ENCODE peak calls at places on chromosomes 2 and 18, in five cellular contexts. L, G, H, X and I are unnamed samples.
A peak's percentile ranks its signal among the peaks of the same experiment; 100 is the strongest.

GRCh38 chr2:231321021-231321420 is 74.5 kb upstream of the B3GNT7 start:
- DNase-seq in L (no peak), G (no peak), H (no peak), X (no peak), I (no peak)

GRCh38 chr2:18299423-18300212 is 260.8 kb downstream of the RDH14 start:
- DNase-seq in L (no peak), G (no peak), H (no peak), X (no peak), I (peak; percentile 71)

GRCh38 chr2:169716229-169716886 is 17.3 kb upstream of the KLHL23 start:
- DNase-seq in L (no peak), G (peak; percentile 84), H (no peak), X (peak; percentile 73), I (no peak)

GRCh38 chr2:15943378-15943851 is 3.1 kb downstream of the MYCN start:
- DNase-seq in L (peak; percentile 62), G (peak; percentile 14), H (no peak), X (peak; percentile 94), I (no peak)

GRCh38 chr2:239263937-239264837 is 136.6 kb downstream of the HDAC4 start:
- DNase-seq in L (no peak), G (no peak), H (no peak), X (no peak), I (no peak)

GRCh38 chr2:37896319-37896718 is 28.8 kb upstream of the RMDN2 start:
- DNase-seq in L (no peak), G (peak; percentile 18), H (no peak), X (peak; percentile 33), I (peak; percentile 56)

GRCh38 chr2:220528180-220528579 is 900.8 kb downstream of the SLC4A3 start:
- DNase-seq in L (no peak), G (no peak), H (no peak), X (no peak), I (no peak)

GRCh38 chr2:115796078-115796477 is 1353.6 kb downstream of the DPP10 start:
- DNase-seq in L (no peak), G (no peak), H (no peak), X (no peak), I (no peak)

GRCh38 chr18:54939375-54939917 is 19.8 kb downstream of the CCDC68 start:
- DNase-seq in L (no peak), G (peak; percentile 27), H (no peak), X (no peak), I (peak; percentile 33)

GRCh38 chr2:197211881-197212342 is 98.7 kb downstream of the ANKRD44 start:
- DNase-seq in L (no peak), G (no peak), H (no peak), X (no peak), I (no peak)

GRCh38 chr18:74155276-74155675 is 7.0 kb downstream of the TIMM21 start:
- DNase-seq in L (no peak), G (no peak), H (no peak), X (no peak), I (no peak)

GRCh38 chr2:164711246-164712138 is 90.2 kb upstream of the GRB14 start:
- DNase-seq in L (no peak), G (no peak), H (no peak), X (no peak), I (peak; percentile 98)

GRCh38 chr2:78992807-78993517 is 32.5 kb upstream of the REG3G start:
- DNase-seq in L (peak; percentile 10), G (no peak), H (no peak), X (no peak), I (no peak)

GRCh38 chr18:8844721-8845148 is 139.4 kb downstream of the MTCL1 start:
- DNase-seq in L (no peak), G (no peak), H (no peak), X (peak; percentile 56), I (no peak)

GRCh38 chr2:163155279-163155883 is 316.8 kb upstream of the KCNH7 start:
- DNase-seq in L (peak; percentile 41), G (peak; percentile 24), H (peak; percentile 3), X (peak; percentile 33), I (peak; percentile 38)

GRCh38 chr2:170142502-170142901 is 35.4 kb upstream of the MYO3B start:
- DNase-seq in L (no peak), G (no peak), H (no peak), X (peak; percentile 34), I (no peak)

GRCh38 chr2:153408708-153409107 is 69.9 kb downstream of the RPRM start:
- DNase-seq in L (no peak), G (no peak), H (no peak), X (no peak), I (no peak)

GRCh38 chr18:44839239-44839666 is 158.6 kb downstream of the SETBP1 start:
- DNase-seq in L (no peak), G (peak; percentile 67), H (peak; percentile 64), X (no peak), I (no peak)
- TF ChIP-seq FOXM1 in L (no peak), G (no peak), H (no peak), X (no peak), I (no peak)

DNA sequence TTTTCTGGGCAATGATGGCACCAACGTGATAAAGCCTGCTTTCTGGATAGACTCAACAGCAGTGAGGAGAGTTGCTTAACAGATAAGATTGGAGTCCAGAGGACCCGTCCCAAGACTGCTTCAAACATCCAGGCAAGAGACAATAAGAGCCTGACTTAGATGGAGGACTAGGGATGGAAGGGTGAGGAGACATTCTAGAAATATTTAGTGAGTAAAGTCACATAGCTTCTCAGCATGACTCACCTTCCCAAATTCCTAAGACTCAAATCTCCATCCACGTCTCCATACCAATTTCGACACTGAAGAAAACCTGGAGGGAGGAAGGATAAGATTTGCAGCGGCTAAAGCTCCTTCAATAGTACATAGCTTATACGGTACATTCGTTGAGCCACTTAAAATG is 88.2 kb upstream of the KLF7 start:
- DNase-seq in L (no peak), G (no peak), H (no peak), X (no peak), I (no peak)
- TF ChIP-seq FOXM1 in L (no peak), G (no peak), H (no peak), X (no peak), I (no peak)

DNA sequence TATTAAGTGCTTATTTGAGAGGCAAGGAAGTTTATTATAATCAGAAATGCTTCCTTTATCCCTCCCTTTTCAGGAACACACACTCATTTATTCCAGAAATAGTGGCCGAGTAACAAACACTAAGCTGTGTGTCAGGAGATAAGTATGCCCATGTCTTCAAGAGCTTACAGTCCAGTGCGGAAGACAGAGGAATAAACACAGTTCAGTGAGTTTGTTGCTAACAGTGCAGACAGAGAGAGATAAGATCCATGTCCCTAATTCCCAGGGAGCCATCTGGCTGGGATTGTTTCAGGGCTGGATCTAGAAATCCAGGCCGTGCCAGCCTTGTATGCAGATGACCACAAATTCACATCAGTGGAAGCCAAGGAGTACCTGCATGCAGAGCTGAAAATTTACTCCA is 151.4 kb downstream of the ANTXR1 start:
- DNase-seq in L (no peak), G (no peak), H (no peak), X (peak; percentile 82), I (no peak)
- TF ChIP-seq FOXM1 in L (no peak), G (no peak), H (no peak), X (no peak), I (no peak)

DNA sequence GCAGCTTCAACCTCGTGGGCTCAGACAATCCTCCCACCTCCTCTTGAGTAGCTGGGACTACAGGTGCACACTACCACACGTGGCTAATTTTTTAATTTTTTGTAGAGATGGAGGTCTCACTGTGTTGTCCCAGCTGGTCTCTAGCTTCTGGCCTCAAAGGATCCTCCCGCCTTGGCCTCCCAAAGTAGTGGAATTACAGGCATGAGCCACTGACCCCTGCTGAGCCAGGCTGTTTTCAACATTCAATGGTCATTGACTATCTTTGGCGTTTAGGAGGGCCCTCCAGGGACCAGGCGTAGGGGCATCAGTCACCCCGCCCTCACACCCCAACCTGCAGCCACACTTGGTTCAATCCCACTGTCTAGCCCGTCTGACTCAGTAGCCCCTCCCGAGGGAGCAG is 5.2 kb downstream of the MZT2B start:
- DNase-seq in L (no peak), G (no peak), H (no peak), X (no peak), I (no peak)
- TF ChIP-seq FOXM1 in L (no peak), G (no peak), H (no peak), X (no peak), I (no peak)

GRCh38 chr2:236647621-236648020 is 78.0 kb downstream of the ACKR3 start:
- DNase-seq in L (no peak), G (no peak), H (no peak), X (no peak), I (no peak)
- TF ChIP-seq FOXM1 in L (no peak), G (no peak), H (no peak), X (no peak), I (no peak)

GRCh38 chr2:159226059-159226461 is 60.4 kb downstream of the WDSUB1 start:
- DNase-seq in L (no peak), G (peak; percentile 67), H (no peak), X (no peak), I (peak; percentile 23)
- TF ChIP-seq FOXM1 in L (no peak), G (no peak), H (no peak), X (no peak), I (no peak)

GRCh38 chr2:180311-180710 is 83.5 kb downstream of the SH3YL1 start:
- DNase-seq in L (no peak), G (no peak), H (no peak), X (no peak), I (no peak)
- TF ChIP-seq FOXM1 in L (no peak), G (no peak), H (no peak), X (no peak), I (no peak)

DNA sequence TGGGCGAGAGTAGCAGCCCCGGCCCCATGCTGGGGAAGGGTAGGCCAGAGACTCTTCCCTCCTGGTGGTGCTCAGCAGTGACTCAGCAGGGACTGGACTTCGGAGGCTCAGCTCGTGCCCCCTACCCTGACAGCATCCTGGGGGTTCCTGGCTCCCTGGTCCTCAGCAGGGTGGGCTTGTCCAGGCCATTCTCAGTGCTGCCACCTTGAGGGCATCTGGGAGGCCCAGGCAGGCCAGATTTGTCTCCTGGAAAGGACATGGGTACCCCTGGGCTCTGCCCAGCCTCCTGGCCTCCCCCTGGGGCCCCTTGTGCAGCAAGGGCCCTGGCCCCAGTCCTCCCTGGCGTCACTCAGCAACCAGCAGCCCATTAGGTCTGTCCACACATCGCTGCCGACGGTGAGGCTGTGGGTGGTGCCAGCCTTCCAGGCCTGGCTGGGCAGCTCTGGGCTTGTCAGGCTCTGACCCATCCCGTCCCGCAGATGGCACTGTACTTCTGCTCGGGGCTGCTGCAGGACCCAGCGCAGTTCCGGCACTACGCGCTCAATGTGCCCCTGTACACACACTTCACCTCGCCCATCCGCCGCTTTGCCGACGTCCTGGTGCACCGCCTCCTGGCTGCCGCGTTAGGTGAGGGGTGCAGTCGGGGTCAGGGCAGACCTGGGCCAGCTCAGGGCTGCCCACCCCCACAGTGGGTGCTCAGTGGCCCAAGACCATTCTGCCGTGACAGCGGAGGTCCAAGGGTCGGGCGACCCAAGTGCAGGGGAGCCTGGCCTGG is 45.0 kb upstream of the ALPP start:
- DNase-seq in L (peak; percentile 14), G (no peak), H (no peak), X (peak; percentile 69), I (peak; percentile 35)
- TF ChIP-seq FOXM1 in L (no peak), G (no peak), H (no peak), X (no peak), I (no peak)